ENCODE peak calls at places on chromosomes 5 and 9, in four cellular contexts. One of them, this sample, is unnamed.

GRCh38 chr5:115831163-115831768 is 10.1 kb downstream of the ATG12 start:
- DNase-seq in bronchial epithelial cell: peak
- DNase-seq in tibial nerve: no peak
- DNase-seq in astrocyte of the cerebellum: no peak
- DNase-seq in this sample: no peak

GRCh38 chr5:173602423-173602822 is 14.0 kb downstream of the BOD1 start:
- DNase-seq in bronchial epithelial cell: no peak
- DNase-seq in tibial nerve: peak
- DNase-seq in astrocyte of the cerebellum: peak
- DNase-seq in this sample: no peak

GRCh38 chr5:57117601-57118000 is 56.3 kb upstream of the GPBP1 start:
- DNase-seq in bronchial epithelial cell: no peak
- DNase-seq in tibial nerve: no peak
- DNase-seq in astrocyte of the cerebellum: no peak
- DNase-seq in this sample: peak

GRCh38 chr9:74777136-74777879 is 110.4 kb downstream of the TRPM6 start:
- DNase-seq in bronchial epithelial cell: peak
- DNase-seq in tibial nerve: peak
- DNase-seq in astrocyte of the cerebellum: peak
- DNase-seq in this sample: peak

GRCh38 chr5:38994329-38994927 is 79.8 kb downstream of the RICTOR start:
- DNase-seq in bronchial epithelial cell: peak
- DNase-seq in tibial nerve: peak
- DNase-seq in astrocyte of the cerebellum: peak
- DNase-seq in this sample: no peak

GRCh38 chr5:140345919-140346347 is 470 bp downstream of the HBEGF start:
- DNase-seq in bronchial epithelial cell: no peak
- DNase-seq in tibial nerve: no peak
- DNase-seq in astrocyte of the cerebellum: peak
- DNase-seq in this sample: no peak

GRCh38 chr5:132026516-132027008 is 15.1 kb upstream of the ACSL6 start:
- DNase-seq in bronchial epithelial cell: no peak
- DNase-seq in tibial nerve: no peak
- DNase-seq in astrocyte of the cerebellum: no peak
- DNase-seq in this sample: peak

GRCh38 chr5:169567079-169567478 is 16.5 kb upstream of the SPDL1 start:
- DNase-seq in bronchial epithelial cell: peak
- DNase-seq in tibial nerve: no peak
- DNase-seq in astrocyte of the cerebellum: no peak
- DNase-seq in this sample: no peak

GRCh38 chr9:132242621-132243155 is 80.8 kb downstream of the NTNG2 start:
- DNase-seq in bronchial epithelial cell: no peak
- DNase-seq in tibial nerve: no peak
- DNase-seq in astrocyte of the cerebellum: no peak
- DNase-seq in this sample: no peak

GRCh38 chr9:89746385-89747116 is 141.7 kb downstream of the GADD45G start:
- DNase-seq in bronchial epithelial cell: no peak
- DNase-seq in tibial nerve: peak
- DNase-seq in astrocyte of the cerebellum: peak
- DNase-seq in this sample: no peak

GRCh38 chr5:33725846-33726245 is 165.9 kb downstream of the ADAMTS12 start:
- DNase-seq in bronchial epithelial cell: no peak
- DNase-seq in tibial nerve: no peak
- DNase-seq in astrocyte of the cerebellum: no peak
- DNase-seq in this sample: no peak

GRCh38 chr5:123610665-123611406 is 98.9 kb downstream of the CSNK1G3 start:
- DNase-seq in bronchial epithelial cell: peak
- DNase-seq in tibial nerve: peak
- DNase-seq in astrocyte of the cerebellum: peak
- DNase-seq in this sample: no peak

GRCh38 chr9:110316255-110316921 is 21.3 kb downstream of the TXNDC8 start:
- DNase-seq in bronchial epithelial cell: peak
- DNase-seq in tibial nerve: no peak
- DNase-seq in astrocyte of the cerebellum: no peak
- DNase-seq in this sample: no peak

GRCh38 chr9:135608294-135608998 is 30.9 kb downstream of the GLT6D1 start:
- DNase-seq in bronchial epithelial cell: no peak
- DNase-seq in tibial nerve: no peak
- DNase-seq in astrocyte of the cerebellum: no peak
- DNase-seq in this sample: no peak

GRCh38 chr9:137411260-137411659 is 11.7 kb downstream of the EXD3 start:
- DNase-seq in bronchial epithelial cell: no peak
- DNase-seq in tibial nerve: no peak
- DNase-seq in astrocyte of the cerebellum: no peak
- DNase-seq in this sample: no peak

GRCh38 chr5:72244862-72245371 is 75.1 kb downstream of the MRPS27 start:
- DNase-seq in bronchial epithelial cell: peak
- DNase-seq in tibial nerve: no peak
- DNase-seq in astrocyte of the cerebellum: no peak
- DNase-seq in this sample: no peak

GRCh38 chr5:172503925-172504730 is 49.8 kb upstream of the SH3PXD2B start:
- DNase-seq in bronchial epithelial cell: no peak
- DNase-seq in tibial nerve: peak
- DNase-seq in astrocyte of the cerebellum: no peak
- DNase-seq in this sample: no peak

GRCh38 chr5:159880676-159881075 is 35.6 kb upstream of the ADRA1B start:
- DNase-seq in bronchial epithelial cell: no peak
- DNase-seq in tibial nerve: no peak
- DNase-seq in astrocyte of the cerebellum: no peak
- DNase-seq in this sample: no peak

GRCh38 chr5:159883522-159883950 is 32.7 kb upstream of the ADRA1B start:
- DNase-seq in bronchial epithelial cell: peak
- DNase-seq in tibial nerve: no peak
- DNase-seq in astrocyte of the cerebellum: no peak
- DNase-seq in this sample: no peak

GRCh38 chr5:159877894-159878448 is 38.3 kb upstream of the ADRA1B start:
- DNase-seq in bronchial epithelial cell: peak
- DNase-seq in tibial nerve: no peak
- DNase-seq in astrocyte of the cerebellum: no peak
- DNase-seq in this sample: no peak

GRCh38 chr5:159877087-159877486 is 39.2 kb upstream of the ADRA1B start:
- DNase-seq in bronchial epithelial cell: no peak
- DNase-seq in tibial nerve: no peak
- DNase-seq in astrocyte of the cerebellum: no peak
- DNase-seq in this sample: no peak

GRCh38 chr5:159878988-159879471 is 37.3 kb upstream of the ADRA1B start:
- DNase-seq in bronchial epithelial cell: peak
- DNase-seq in tibial nerve: peak
- DNase-seq in astrocyte of the cerebellum: no peak
- DNase-seq in this sample: no peak
- H3K4me3 ChIP-seq in bronchial epithelial cell: no peak
- H3K4me3 ChIP-seq in tibial nerve: no peak
- H3K4me3 ChIP-seq in astrocyte of the cerebellum: no peak
- H3K4me3 ChIP-seq in this sample: no peak

DNA sequence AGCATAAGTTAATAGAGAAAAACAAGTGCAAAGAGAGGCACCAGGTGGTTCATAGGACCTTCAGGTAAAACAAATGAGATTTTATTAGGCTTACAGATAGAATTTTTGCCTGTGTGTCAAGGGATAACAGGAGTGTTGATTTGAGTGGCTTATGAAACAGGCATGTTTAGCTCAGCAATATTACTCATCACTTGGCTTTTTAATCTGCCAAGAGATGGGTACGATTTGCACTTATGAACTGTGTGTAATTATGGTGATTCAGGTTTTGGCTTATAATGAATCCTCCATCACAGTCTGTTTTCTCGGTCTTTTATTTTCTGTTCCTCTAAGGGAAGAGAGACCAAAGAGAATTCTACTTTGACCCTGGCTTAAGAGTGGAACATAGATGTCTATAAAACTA is 199.3 kb downstream of the DMRTA1 start:
- DNase-seq in bronchial epithelial cell: peak
- DNase-seq in tibial nerve: no peak
- DNase-seq in astrocyte of the cerebellum: no peak
- DNase-seq in this sample: no peak
- H3K4me3 ChIP-seq in bronchial epithelial cell: no peak
- H3K4me3 ChIP-seq in tibial nerve: no peak
- H3K4me3 ChIP-seq in astrocyte of the cerebellum: no peak
- H3K4me3 ChIP-seq in this sample: no peak

DNA sequence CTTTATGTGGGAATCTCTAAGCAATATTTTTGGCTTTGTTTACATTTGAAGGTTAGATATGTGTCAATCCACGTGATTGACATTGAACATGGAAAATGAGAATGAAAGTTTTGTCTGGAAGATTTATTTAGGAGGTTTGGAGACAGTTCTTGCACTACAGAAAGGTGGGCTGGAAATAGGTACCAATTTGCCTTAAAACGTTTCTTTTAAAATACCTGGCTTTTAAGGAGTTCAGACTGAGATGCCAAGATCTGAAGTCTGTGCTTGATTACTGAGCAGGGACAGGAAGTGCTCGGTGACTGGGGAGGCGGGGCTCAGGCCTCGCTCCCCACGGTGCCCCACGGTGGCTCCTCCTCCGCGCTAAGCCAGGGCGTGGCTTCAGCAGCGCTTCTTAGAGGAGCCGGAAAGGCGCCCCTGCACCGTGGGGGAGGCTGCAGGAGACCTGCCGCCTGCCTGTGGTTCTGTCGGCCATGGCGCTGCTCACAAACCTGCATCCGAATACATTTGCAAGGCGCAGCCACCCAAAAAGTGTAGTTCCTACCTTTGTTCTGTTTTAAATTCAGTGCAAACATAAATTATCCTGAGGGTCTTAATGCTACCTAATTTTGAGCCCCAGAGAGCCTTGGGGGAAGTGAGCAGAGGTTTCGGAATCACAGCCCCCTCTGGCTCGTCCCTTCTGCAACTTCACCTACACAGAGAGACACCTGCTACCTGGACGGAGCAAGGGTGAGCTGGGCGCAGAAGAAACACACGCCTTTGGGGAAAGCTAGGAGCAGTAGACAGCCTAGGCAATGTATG is 49.2 kb downstream of the USP20 start:
- DNase-seq in bronchial epithelial cell: peak
- DNase-seq in tibial nerve: peak
- DNase-seq in astrocyte of the cerebellum: no peak
- DNase-seq in this sample: peak
- H3K4me3 ChIP-seq in bronchial epithelial cell: peak
- H3K4me3 ChIP-seq in tibial nerve: peak
- H3K4me3 ChIP-seq in astrocyte of the cerebellum: no peak
- H3K4me3 ChIP-seq in this sample: peak

GRCh38 chr5:134438268-134438622 is 26.6 kb upstream of the CDKN2AIPNL start:
- DNase-seq in bronchial epithelial cell: peak
- DNase-seq in tibial nerve: no peak
- DNase-seq in astrocyte of the cerebellum: peak
- DNase-seq in this sample: no peak

GRCh38 chr5:134438641-134439621 is 27.2 kb upstream of the CDKN2AIPNL start:
- DNase-seq in bronchial epithelial cell: peak
- DNase-seq in tibial nerve: peak
- DNase-seq in astrocyte of the cerebellum: peak
- DNase-seq in this sample: no peak

GRCh38 chr5:134436523-134437339 is 25.1 kb upstream of the CDKN2AIPNL start:
- DNase-seq in bronchial epithelial cell: peak
- DNase-seq in tibial nerve: peak
- DNase-seq in astrocyte of the cerebellum: peak
- DNase-seq in this sample: peak

GRCh38 chr5:134435525-134435924 is 23.8 kb upstream of the CDKN2AIPNL start:
- DNase-seq in bronchial epithelial cell: peak
- DNase-seq in tibial nerve: no peak
- DNase-seq in astrocyte of the cerebellum: no peak
- DNase-seq in this sample: no peak

GRCh38 chr5:134437340-134438267 is 25.9 kb upstream of the CDKN2AIPNL start:
- DNase-seq in bronchial epithelial cell: peak
- DNase-seq in tibial nerve: no peak
- DNase-seq in astrocyte of the cerebellum: no peak
- DNase-seq in this sample: no peak
- H3K4me3 ChIP-seq in bronchial epithelial cell: no peak
- H3K4me3 ChIP-seq in tibial nerve: no peak
- H3K4me3 ChIP-seq in astrocyte of the cerebellum: no peak
- H3K4me3 ChIP-seq in this sample: no peak

This sample was measured in effector memory CD4-positive, alpha-beta T cell.